ENCODE peak calls at places on chromosomes 1 and 21, in four cellular contexts. P is GM23248, E is aorta, D is uterus. M is an unnamed sample. For H3K4me1, the result is how much of the 10 kb centered on the place peaks cover.

GRCh38 chr1:48761411-48761810 is 15.3 kb downstream of the BEND5 start:
- DNase-seq in E (no peak), D (no peak), P (peak), M (no peak)

GRCh38 chr21:42777757-42778344 is 101.5 kb downstream of the WDR4 start:
- DNase-seq in D (no peak), E (no peak), P (no peak), M (peak)

GRCh38 chr1:235516862-235517446 is 12.7 kb upstream of the B3GALNT2 start:
- DNase-seq in P (no peak), E (no peak), D (no peak), M (no peak)

GRCh38 chr1:207910678-207911354 is at the start of gene CD34:
- DNase-seq in D (peak), E (peak), P (peak), M (no peak)

GRCh38 chr1:185695299-185695698 is 38.9 kb upstream of the HMCN1 start:
- DNase-seq in D (no peak), P (peak), E (no peak), M (no peak)

GRCh38 chr1:53619811-53620619 is 118.9 kb downstream of the GLIS1 start:
- DNase-seq in P (peak), E (peak), D (peak), M (peak)

GRCh38 chr1:43492816-43493215 is 37.9 kb upstream of the PTPRF start:
- DNase-seq in P (peak), D (no peak), E (no peak), M (no peak)

GRCh38 chr1:233113009-233113712 is 162.8 kb downstream of the NTPCR start:
- DNase-seq in E (peak), D (peak), P (peak), M (peak)

GRCh38 chr1:224644553-224645154 is 28.5 kb downstream of the CNIH3 start:
- DNase-seq in E (no peak), D (no peak), P (peak), M (no peak)

GRCh38 chr1:64984737-64985136 is 18.4 kb upstream of the JAK1 start:
- DNase-seq in P (no peak), E (no peak), D (no peak), M (no peak)

GRCh38 chr1:34779962-34780361 is 1.1 kb upstream of the GJB3 start:
- DNase-seq in E (peak), P (no peak), D (no peak), M (peak)

GRCh38 chr1:50973875-50974617 is 4.0 kb downstream of the CDKN2C start:
- DNase-seq in P (no peak), E (no peak), D (no peak), M (no peak)

GRCh38 chr1:167086033-167086432 is 4.1 kb downstream of the GPA33 start:
- DNase-seq in P (no peak), E (no peak), D (no peak), M (no peak)

GRCh38 chr1:221698579-221699349 is 43.1 kb downstream of the DUSP10 start:
- DNase-seq in E (no peak), D (no peak), P (no peak), M (no peak)

GRCh38 chr1:55311057-55311631 is 96.0 kb upstream of the USP24 start:
- DNase-seq in D (no peak), E (no peak), P (peak), M (no peak)

GRCh38 chr1:14676400-14676799 is 77.9 kb downstream of the KAZN start:
- DNase-seq in E (no peak), P (no peak), D (no peak), M (no peak)

GRCh38 chr1:152188673-152189591 is 29.9 kb upstream of the RPTN start:
- DNase-seq in E (peak), D (peak), P (peak), M (peak)

GRCh38 chr1:46489638-46490602 is at the start of gene DMBX1:
- DNase-seq in E (peak), D (no peak), P (peak), M (peak)

GRCh38 chr1:178075323-178075722 is 18.6 kb upstream of the RASAL2 start:
- DNase-seq in D (no peak), P (no peak), E (no peak), M (no peak)

GRCh38 chr1:107914144-107914543 is 50.8 kb downstream of the VAV3 start:
- DNase-seq in D (no peak), E (no peak), P (no peak), M (no peak)

GRCh38 chr1:1426496-1426960 is 5.5 kb upstream of the ANKRD65 start:
- DNase-seq in E (no peak), D (no peak), P (no peak), M (peak)

GRCh38 chr1:34781071-34781843 is at the start of gene GJB3:
- DNase-seq in D (no peak), P (peak), E (peak), M (no peak)

GRCh38 chr1:231162300-231162969 is 577 bp downstream of the TRIM67 start:
- DNase-seq in P (peak), D (no peak), E (peak), M (no peak)

GRCh38 chr1:231523816-231524215 is 4.7 kb upstream of the TSNAX start:
- DNase-seq in P (no peak), D (no peak), E (no peak), M (no peak)

GRCh38 chr1:33866286-33866685 is 2.4 kb downstream of the HMGB4 start:
- DNase-seq in E (no peak), D (no peak), P (peak), M (no peak)

GRCh38 chr1:204258213-204259115 is 44.7 kb upstream of the GOLT1A start:
- DNase-seq in P (peak), D (peak), E (peak), M (peak)

GRCh38 chr1:101995984-101996731 is 568 bp downstream of the OLFM3 start:
- DNase-seq in E (no peak), D (no peak), P (no peak), M (no peak)

GRCh38 chr1:30273456-30273855 is 449.9 kb downstream of the MATN1 start:
- DNase-seq in D (no peak), E (no peak), P (no peak), M (peak)

GRCh38 chr1:5910276-5910620 is 82.0 kb downstream of the NPHP4 start:
- DNase-seq in P (no peak), E (peak), D (no peak), M (peak)

GRCh38 chr1:46300673-46301405 is 2.6 kb downstream of the LRRC41 start:
- DNase-seq in D (peak), P (peak), E (no peak), M (no peak)

GRCh38 chr1:118159578-118159977 is 25.4 kb downstream of the SPAG17 start:
- DNase-seq in P (peak), D (no peak), E (no peak), M (no peak)

GRCh38 chr1:209866201-209866600 is 38.4 kb downstream of the UTP25 start:
- DNase-seq in P (no peak), D (no peak), E (no peak), M (no peak)

GRCh38 chr1:214538497-214538896 is 12.9 kb downstream of the PTPN14 start:
- DNase-seq in E (no peak), P (no peak), D (no peak), M (no peak)
- H3K27ac ChIP-seq in E (no peak), P (no peak), D (no peak), M (no peak)

DNA sequence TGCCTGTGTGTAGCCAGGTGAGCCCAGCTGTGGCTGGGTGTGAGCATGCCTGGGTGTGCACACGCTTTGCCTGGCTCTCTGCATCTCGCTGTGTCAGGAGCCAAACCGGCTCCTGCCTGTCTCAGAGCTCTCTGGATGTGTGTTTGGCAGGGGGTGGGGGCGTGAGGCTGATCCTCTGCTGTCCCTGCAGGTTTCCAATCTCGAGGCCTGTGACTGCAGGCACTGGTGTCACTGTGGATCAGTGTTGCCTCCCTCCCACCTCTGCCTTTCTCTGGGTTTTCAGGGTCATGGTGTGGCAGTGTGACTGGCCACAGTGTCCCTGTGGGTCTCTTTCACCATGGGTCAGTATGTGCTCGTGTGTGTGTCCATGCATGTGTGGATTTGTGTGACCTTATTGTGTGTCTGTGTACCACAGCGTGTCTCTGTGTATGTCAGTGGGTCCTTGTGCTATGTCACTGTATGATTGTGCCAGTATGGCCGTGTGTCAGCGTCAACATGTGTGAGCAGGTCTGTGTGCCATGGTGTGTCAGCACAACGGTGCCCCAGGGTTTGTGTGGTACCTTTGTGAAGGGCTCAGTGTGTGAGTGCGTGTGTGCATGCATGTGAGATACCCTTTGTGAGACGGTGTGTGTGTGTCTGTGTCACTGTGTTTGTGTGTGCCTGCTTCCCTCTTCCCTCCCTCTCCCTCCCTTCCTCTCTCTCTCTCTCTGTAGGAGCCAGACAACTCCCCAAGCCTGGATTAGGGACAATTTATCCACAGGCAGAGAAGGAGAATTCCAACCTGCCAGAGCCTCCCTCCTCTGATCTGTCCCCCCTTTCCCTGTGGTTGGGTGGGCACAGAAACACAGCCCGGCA is 43.4 kb downstream of the AHDC1 start:
- DNase-seq in P (no peak), E (no peak), D (no peak), M (no peak)
- H3K4me1 ChIP-seq in P (under half), E (under half), D (under half), M (half or more)

DNA sequence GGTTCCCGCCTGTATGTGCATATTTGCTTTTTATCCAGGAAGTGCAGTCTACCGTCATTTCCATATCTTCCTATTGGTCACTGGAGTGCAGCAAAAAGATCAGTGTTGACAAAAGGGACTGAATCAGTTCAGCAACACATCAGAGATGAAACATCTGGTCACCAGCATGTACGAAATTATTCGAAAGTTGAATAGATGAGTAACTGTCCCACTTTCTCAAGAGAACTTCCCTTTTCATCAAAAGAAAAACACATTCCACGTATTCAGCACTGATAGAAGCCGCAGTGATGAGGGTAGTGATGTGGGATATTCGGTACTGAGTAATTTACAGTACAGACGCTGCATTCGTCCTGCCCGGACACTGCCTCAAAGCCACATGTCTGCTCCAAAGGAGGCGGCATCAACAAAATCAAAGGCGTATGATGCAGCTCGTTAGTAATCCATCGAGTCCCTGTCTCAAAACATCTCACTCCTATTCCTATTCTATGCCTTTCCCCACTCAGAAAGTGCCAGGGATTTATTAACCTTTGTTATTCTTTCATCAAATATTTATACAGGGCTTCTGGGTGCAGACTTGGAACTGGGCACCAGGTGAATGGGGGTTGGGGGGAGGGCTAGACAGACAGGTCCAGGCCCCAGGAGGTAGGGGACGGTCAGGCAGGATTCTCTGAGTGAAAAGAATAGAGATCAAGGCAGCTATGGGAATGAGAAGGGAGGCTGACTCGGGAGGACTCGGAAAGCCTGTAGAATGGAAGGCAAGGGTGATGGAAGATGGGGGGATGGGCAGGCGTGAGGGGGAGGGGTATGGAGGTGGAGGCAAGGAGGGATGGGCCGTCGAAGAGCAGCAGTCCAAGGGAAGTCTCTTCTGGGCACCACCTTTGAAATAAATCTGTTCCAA is 79.5 kb upstream of the SLC45A1 start:
- DNase-seq in D (no peak), E (no peak), P (peak), M (peak)
- H3K27ac ChIP-seq in D (peak), E (no peak), P (peak), M (peak)

GRCh38 chr1:155110381-155110780 is 17.3 kb upstream of the EFNA1 start:
- DNase-seq in E (no peak), D (no peak), P (no peak), M (no peak)
- H3K4me1 ChIP-seq in E (under half), D (under half), P (under half), M (under half)

GRCh38 chr1:16143566-16144324 is 12.1 kb downstream of the EPHA2 start:
- DNase-seq in D (no peak), P (no peak), E (no peak), M (no peak)

GRCh38 chr1:16144325-16145029 is 11.4 kb downstream of the EPHA2 start:
- DNase-seq in E (no peak), P (no peak), D (peak), M (no peak)

GRCh38 chr1:16145988-16146887 is 9.6 kb downstream of the EPHA2 start:
- DNase-seq in P (peak), E (peak), D (peak), M (no peak)

GRCh38 chr1:16146888-16147614 is 8.8 kb downstream of the EPHA2 start:
- DNase-seq in E (no peak), P (peak), D (peak), M (no peak)

GRCh38 chr1:16145030-16145987 is 10.6 kb downstream of the EPHA2 start:
- DNase-seq in E (peak), P (peak), D (peak), M (peak)
- H3K27ac ChIP-seq in E (peak), P (peak), D (peak), M (peak)